ENCODE peak calls at places on chromosomes 1 and 21, in ten cellular contexts. R is A673, S is IMR-90, B is right lobe of liver, L is hepatocyte, E is GM06990, X is left lung, W is osteoblast, C is WERI-Rb-1, N is HCT116. J is an unnamed sample.

GRCh38 chr1:212215910-212216309 is 69.3 kb upstream of the PPP2R5A start:
- DNase-seq in C (peak), L (no peak), R (no peak), X (no peak), W (no peak), E (no peak), B (no peak), N (no peak), S (no peak), J (no peak)

GRCh38 chr21:45550552-45551210 is 8.4 kb upstream of the SLC19A1 start:
- DNase-seq in C (no peak), B (peak), X (peak), N (no peak), S (no peak), L (no peak), R (no peak), W (peak), E (peak), J (no peak)

GRCh38 chr1:13694886-13695684 is 4.9 kb upstream of the PRDM2 start:
- DNase-seq in C (no peak), B (no peak), R (no peak), L (no peak), N (no peak), X (no peak), W (no peak), S (no peak), E (no peak), J (no peak)

GRCh38 chr1:15249032-15249601 is 2.1 kb downstream of the FHAD1 start:
- DNase-seq in E (no peak), R (no peak), B (no peak), L (no peak), N (no peak), W (no peak), X (no peak), S (peak), C (no peak), J (no peak)

GRCh38 chr1:172585861-172586260 is 52.9 kb downstream of the SUCO start:
- DNase-seq in S (no peak), X (no peak), R (no peak), W (no peak), L (no peak), E (no peak), N (no peak), B (no peak), C (no peak), J (no peak)

GRCh38 chr1:170562644-170563338 is 30.8 kb downstream of the GORAB start:
- DNase-seq in R (peak), B (no peak), N (peak), L (peak), S (peak), W (peak), E (no peak), X (no peak), C (no peak), J (peak)

GRCh38 chr1:4877426-4877825 is 223.0 kb downstream of the AJAP1 start:
- DNase-seq in L (no peak), E (no peak), W (no peak), X (no peak), B (no peak), N (no peak), R (no peak), S (no peak), C (no peak), J (no peak)

GRCh38 chr1:39335278-39335677 is 130.8 kb downstream of the MACF1 start:
- DNase-seq in L (no peak), C (no peak), X (no peak), E (no peak), R (no peak), B (no peak), W (peak), S (no peak), N (no peak), J (no peak)

GRCh38 chr1:206512521-206513180 is 5.3 kb downstream of the RASSF5 start:
- DNase-seq in R (no peak), C (no peak), S (no peak), L (no peak), E (no peak), N (no peak), B (no peak), W (no peak), X (no peak), J (no peak)

GRCh38 chr1:182035097-182035770 is 26.3 kb downstream of the ZNF648 start:
- DNase-seq in R (no peak), X (no peak), E (no peak), N (no peak), W (no peak), B (no peak), C (no peak), L (no peak), S (no peak), J (no peak)

GRCh38 chr1:48552420-48552819 is 80.4 kb upstream of the SPATA6 start:
- DNase-seq in S (no peak), W (no peak), R (peak), L (peak), X (no peak), C (peak), E (no peak), N (peak), B (peak), J (peak)

GRCh38 chr1:212699839-212700596 is at the start of gene BATF3:
- DNase-seq in L (peak), S (no peak), R (peak), C (peak), X (peak), N (no peak), B (peak), E (peak), W (peak), J (peak)

GRCh38 chr1:235415008-235415904 is 48.0 kb downstream of the TBCE start:
- DNase-seq in S (peak), L (peak), R (peak), E (no peak), W (peak), N (peak), C (peak), B (peak), X (no peak), J (peak)

GRCh38 chr1:246689409-246689997 is 34.7 kb upstream of the SCCPDH start:
- DNase-seq in R (peak), L (peak), C (peak), S (peak), N (peak), B (peak), E (peak), W (peak), X (peak), J (peak)

GRCh38 chr1:71766748-71767147 is 515.6 kb downstream of the NEGR1 start:
- DNase-seq in E (no peak), S (no peak), B (no peak), N (no peak), C (no peak), X (no peak), R (no peak), W (no peak), L (no peak), J (no peak)

GRCh38 chr1:211469938-211470529 is 21.9 kb downstream of the RD3 start:
- DNase-seq in B (peak), W (peak), E (peak), C (peak), N (peak), S (peak), L (peak), X (peak), R (peak), J (peak)

GRCh38 chr21:34679056-34679455 is 10.3 kb downstream of the CLIC6 start:
- DNase-seq in S (no peak), N (no peak), X (no peak), L (no peak), W (no peak), C (no peak), E (no peak), B (no peak), R (no peak), J (no peak)

GRCh38 chr1:186183219-186183618 is 191.8 kb downstream of the TPR start:
- DNase-seq in W (no peak), L (no peak), B (no peak), C (no peak), X (no peak), N (peak), R (peak), S (peak), E (peak), J (peak)

GRCh38 chr1:113835686-113836290 is 23.5 kb upstream of the RSBN1 start:
- DNase-seq in S (peak), B (no peak), C (no peak), R (peak), E (no peak), N (peak), L (peak), X (no peak), W (peak), J (peak)

GRCh38 chr1:172391972-172392371 is 28.5 kb upstream of the C1orf105 start:
- DNase-seq in B (no peak), N (no peak), W (no peak), E (no peak), R (no peak), C (no peak), X (no peak), S (no peak), L (no peak), J (no peak)

GRCh38 chr1:115363171-115363570 is 25.1 kb upstream of the NGF start:
- DNase-seq in E (no peak), R (no peak), N (no peak), B (no peak), X (no peak), C (no peak), L (no peak), W (no peak), S (no peak), J (no peak)

GRCh38 chr1:110007458-110007857 is 22.9 kb downstream of the AHCYL1 start:
- DNase-seq in B (no peak), X (no peak), S (no peak), W (no peak), N (no peak), L (no peak), E (no peak), R (peak), C (no peak), J (no peak)

GRCh38 chr1:107138166-107138565 is 2.7 kb upstream of the NTNG1 start:
- DNase-seq in L (no peak), E (no peak), N (no peak), C (no peak), R (no peak), B (no peak), X (no peak), W (no peak), S (no peak), J (no peak)

GRCh38 chr21:38817371-38818335 is 11.9 kb downstream of the ETS2 start:
- DNase-seq in E (no peak), L (no peak), N (no peak), B (no peak), W (peak), R (no peak), X (no peak), C (no peak), S (peak), J (no peak)

GRCh38 chr1:170714163-170714562 is 50.2 kb downstream of the PRRX1 start:
- DNase-seq in C (no peak), S (no peak), L (no peak), N (no peak), X (no peak), B (no peak), E (no peak), W (no peak), R (peak), J (no peak)

GRCh38 chr1:46533179-46533864 is 18.1 kb downstream of the KNCN start:
- DNase-seq in B (no peak), S (peak), W (no peak), C (no peak), N (no peak), E (peak), L (peak), R (peak), X (peak), J (peak)

GRCh38 chr1:175314300-175314699 is 121.7 kb upstream of the KIAA0040 start:
- DNase-seq in N (no peak), S (no peak), L (no peak), W (no peak), R (no peak), E (no peak), C (no peak), B (no peak), X (no peak), J (no peak)

GRCh38 chr1:99647460-99647859 is 1.5 kb downstream of the PALMD start:
- DNase-seq in B (peak), E (no peak), L (no peak), S (no peak), R (no peak), N (no peak), X (no peak), C (no peak), W (no peak), J (no peak)

GRCh38 chr1:55867444-55867843 is 652.3 kb upstream of the USP24 start:
- DNase-seq in C (no peak), S (peak), W (no peak), N (no peak), X (no peak), L (no peak), B (no peak), R (no peak), E (no peak), J (no peak)

GRCh38 chr1:99855914-99856450 is 5.8 kb downstream of the AGL start:
- DNase-seq in N (no peak), B (no peak), X (no peak), S (peak), E (no peak), W (peak), L (no peak), R (no peak), C (no peak), J (no peak)

GRCh38 chr1:116231752-116232151 is 120.6 kb downstream of the MAB21L3 start:
- DNase-seq in R (peak), E (no peak), X (no peak), B (peak), S (no peak), N (no peak), W (no peak), L (no peak), C (no peak), J (no peak)

GRCh38 chr1:65255088-65256050 is 54.0 kb upstream of the DNAJC6 start:
- DNase-seq in E (no peak), S (no peak), X (no peak), L (peak), R (no peak), N (no peak), B (no peak), C (peak), W (peak), J (peak)

GRCh38 chr1:145962157-145963102 is 1.9 kb downstream of the ANKRD34A start:
- DNase-seq in C (peak), R (peak), W (peak), L (peak), B (peak), E (peak), N (no peak), S (no peak), X (peak), J (no peak)

GRCh38 chr1:226798427-226799411 is 59.6 kb upstream of the ITPKB start:
- DNase-seq in R (no peak), W (no peak), N (no peak), E (peak), B (no peak), L (no peak), C (no peak), X (no peak), S (no peak), J (no peak)

GRCh38 chr1:8671313-8671917 is 146.0 kb downstream of the RERE start:
- DNase-seq in S (peak), N (peak), B (no peak), C (peak), W (peak), R (peak), X (no peak), E (no peak), L (peak), J (peak)

GRCh38 chr1:15835741-15836510 is 11.6 kb upstream of the SPEN start:
- DNase-seq in B (peak), C (no peak), L (peak), N (peak), S (peak), W (peak), X (peak), R (peak), E (peak), J (peak)

GRCh38 chr1:245500546-245500945 is 345.8 kb downstream of the KIF26B start:
- DNase-seq in X (peak), S (peak), E (no peak), N (no peak), W (no peak), R (no peak), B (no peak), L (no peak), C (no peak), J (peak)
- TF ChIP-seq CTCF in X (no peak), S (no peak), E (no peak), N (no peak), W (peak), R (no peak), B (no peak), L (no peak), C (no peak), J (no peak)

DNA sequence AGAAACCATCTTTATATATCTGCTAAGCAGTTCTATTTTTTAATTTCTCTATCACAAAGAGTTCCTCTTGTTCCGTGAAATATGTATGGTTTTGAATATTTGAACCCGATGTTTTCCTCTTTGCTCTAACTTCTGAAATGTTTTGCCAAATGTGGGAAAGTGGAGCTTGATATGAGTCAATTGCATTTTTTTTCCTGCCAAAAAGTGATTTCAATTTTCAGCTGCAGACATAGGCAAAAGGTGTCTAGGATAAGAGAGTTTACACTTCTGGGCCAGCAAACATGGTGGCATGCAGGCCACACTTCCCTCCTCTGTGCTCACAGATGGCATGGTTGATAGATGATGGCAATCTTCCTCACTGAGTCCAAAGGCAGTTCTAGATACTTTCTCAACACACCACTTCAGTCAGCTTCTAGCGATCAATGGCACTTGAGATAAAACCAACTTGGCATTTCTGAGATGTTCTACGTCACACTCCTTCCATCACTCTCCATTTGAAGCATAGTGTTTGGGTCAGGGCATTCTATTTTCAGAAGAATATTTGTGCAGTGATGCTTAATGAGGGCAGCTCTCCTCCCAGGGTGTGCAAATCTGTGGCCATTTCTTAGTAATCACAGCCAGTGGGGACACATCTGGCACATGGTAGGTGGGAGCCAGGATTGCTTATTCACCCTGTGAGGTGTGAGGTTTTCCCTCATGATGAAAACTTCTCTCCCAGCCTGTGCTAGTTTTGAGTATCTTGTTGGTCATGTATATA is 54.4 kb upstream of the SCAF4 start:
- DNase-seq in C (no peak), N (no peak), S (no peak), X (no peak), W (peak), R (no peak), L (no peak), B (no peak), E (no peak), J (no peak)
- TF ChIP-seq CTCF in C (no peak), N (no peak), S (no peak), X (peak), W (no peak), R (no peak), L (no peak), B (no peak), E (no peak), J (no peak)

DNA sequence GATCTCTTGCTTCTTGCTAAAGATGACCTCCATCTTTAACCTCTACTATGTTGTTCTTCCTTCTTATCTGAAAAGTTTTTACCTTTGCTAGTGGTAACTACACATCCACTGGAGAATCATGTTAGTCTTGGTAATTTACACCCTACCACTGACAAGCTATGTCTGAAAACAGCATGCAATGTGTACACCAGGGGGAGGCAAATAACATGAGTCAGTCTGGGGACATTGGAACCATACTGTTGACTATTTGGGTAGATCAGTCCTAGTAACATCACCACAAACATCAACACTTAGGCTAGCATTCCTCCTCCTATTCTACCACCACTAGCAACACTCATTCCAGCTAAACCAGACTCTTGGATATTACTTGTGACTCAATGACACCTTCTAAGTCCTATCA is 549.0 kb downstream of the KCNT2 start:
- DNase-seq in C (no peak), X (no peak), N (no peak), L (no peak), R (no peak), E (no peak), S (no peak), B (no peak), W (no peak), J (no peak)
- TF ChIP-seq CTCF in C (no peak), X (no peak), N (peak), L (no peak), R (no peak), E (peak), S (no peak), B (no peak), W (no peak), J (no peak)

DNA sequence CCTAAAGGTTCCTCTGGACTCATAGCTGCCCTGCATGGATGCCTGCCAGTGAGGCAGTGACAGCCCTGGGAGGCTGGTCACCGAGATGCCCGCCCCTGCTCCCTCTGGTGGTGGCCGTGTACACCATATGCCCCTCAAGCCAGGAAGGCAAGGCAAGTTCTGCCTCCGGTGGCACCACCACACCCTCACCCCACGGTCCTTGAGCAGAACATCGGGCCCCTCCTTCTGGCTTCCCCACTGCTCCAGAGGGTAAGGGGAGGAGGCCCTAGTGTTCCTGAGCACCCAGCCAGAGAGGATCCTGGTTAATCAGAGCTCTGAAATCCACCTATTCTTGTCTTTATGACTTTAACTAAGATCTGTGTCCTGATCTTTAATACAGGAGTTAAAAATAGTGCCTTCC is 1.6 kb upstream of the S100A14 start:
- DNase-seq in R (peak), C (peak), E (peak), W (no peak), N (peak), B (peak), L (peak), S (no peak), X (peak), J (peak)
- TF ChIP-seq CTCF in R (peak), C (peak), E (peak), W (no peak), N (peak), B (peak), L (peak), S (peak), X (peak), J (peak)

DNA sequence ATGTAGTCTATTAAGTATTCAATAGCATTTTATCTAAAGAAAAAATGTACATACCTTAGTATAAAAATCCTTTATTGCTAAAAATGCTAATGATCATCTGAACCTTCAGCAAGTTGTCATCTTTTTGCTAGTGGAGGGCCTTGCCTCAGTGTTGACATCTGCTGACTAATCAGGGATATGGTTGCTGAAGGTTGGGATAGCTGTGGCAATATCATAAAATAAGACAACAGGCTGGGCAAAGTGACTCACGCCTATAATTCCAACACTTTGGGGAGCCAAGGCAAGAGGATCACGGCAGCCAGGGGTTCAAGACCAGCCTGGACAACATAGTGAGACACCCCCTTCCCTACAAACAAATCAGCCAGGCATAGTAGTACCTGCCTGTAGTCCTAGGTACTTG is 9.0 kb downstream of the DYNLT5 start:
- DNase-seq in C (no peak), W (no peak), R (peak), S (peak), E (no peak), X (no peak), N (no peak), L (peak), B (no peak), J (no peak)
- TF ChIP-seq CTCF in C (no peak), W (peak), R (peak), S (no peak), E (no peak), X (no peak), N (no peak), L (no peak), B (peak), J (no peak)

GRCh38 chr21:41955516-41955915 is 1.7 kb upstream of the C2CD2 start:
- DNase-seq in B (no peak), W (peak), N (no peak), S (no peak), C (peak), X (no peak), R (no peak), L (no peak), E (no peak), J (no peak)

GRCh38 chr21:41958886-41959563 is 5.2 kb upstream of the C2CD2 start:
- DNase-seq in W (peak), R (no peak), N (no peak), C (no peak), S (no peak), B (no peak), L (no peak), X (no peak), E (no peak), J (peak)

GRCh38 chr21:41957991-41958766 is 4.4 kb upstream of the C2CD2 start:
- DNase-seq in W (peak), L (peak), B (peak), X (no peak), C (peak), S (peak), R (peak), E (no peak), N (peak), J (peak)

GRCh38 chr21:41954654-41955499 is 1.1 kb upstream of the C2CD2 start:
- DNase-seq in E (no peak), R (no peak), S (no peak), W (peak), C (peak), X (no peak), L (no peak), B (no peak), N (no peak), J (no peak)

GRCh38 chr21:41956926-41957729 is 3.3 kb upstream of the C2CD2 start:
- DNase-seq in R (peak), S (peak), N (no peak), B (no peak), C (peak), L (no peak), W (peak), X (no peak), E (no peak), J (no peak)
- TF ChIP-seq CTCF in R (no peak), S (no peak), N (no peak), B (no peak), C (no peak), L (no peak), W (no peak), X (no peak), E (no peak), J (no peak)

J was measured in Calu3.